ENCODE peak calls at places on chromosome 1, in eight cellular contexts. Z is CD8-positive, alpha-beta T cell; J is ascending aorta; R is transverse colon; V is A549; F is breast epithelium; P is adrenal gland; G is tibial nerve. L is an unnamed sample. For H3K4me1, the result is how much of the 10 kb centered on the place peaks cover.

GRCh38 chr1:222909586-222909985 is 94.7 kb downstream of the DISP1 start:
- DNase-seq in Z (no peak), P (peak), J (peak), G (no peak), V (no peak), F (no peak), R (no peak), L (no peak)

GRCh38 chr1:222732216-222733159 is 4.5 kb upstream of the FAM177B start:
- DNase-seq in V (no peak), R (no peak), J (no peak), Z (no peak), F (no peak), P (no peak), G (no peak), L (no peak)

GRCh38 chr1:77953907-77954306 is 25.0 kb downstream of the FUBP1 start:
- DNase-seq in Z (no peak), F (no peak), R (no peak), V (no peak), J (no peak), P (no peak), G (no peak), L (no peak)

GRCh38 chr1:118116909-118117308 is 68.1 kb downstream of the SPAG17 start:
- DNase-seq in G (no peak), V (no peak), P (no peak), J (no peak), Z (no peak), R (no peak), F (no peak), L (no peak)

GRCh38 chr1:87942165-87942564 is 613.5 kb downstream of the LMO4 start:
- DNase-seq in P (no peak), R (no peak), J (peak), G (peak), V (no peak), F (no peak), Z (no peak), L (no peak)

GRCh38 chr1:233255145-233255544 is 40.4 kb downstream of the PCNX2 start:
- DNase-seq in J (no peak), V (no peak), G (no peak), P (no peak), R (no peak), F (no peak), Z (no peak), L (no peak)

GRCh38 chr1:151156515-151156819 is at the start of gene TNFAIP8L2:
- DNase-seq in Z (peak), G (no peak), V (no peak), F (no peak), R (peak), J (no peak), P (peak), L (no peak)

GRCh38 chr1:87963566-87963965 is 634.9 kb downstream of the LMO4 start:
- DNase-seq in Z (no peak), P (no peak), G (no peak), V (no peak), F (no peak), R (no peak), J (no peak), L (no peak)

GRCh38 chr1:206006946-206007345 is 3.8 kb upstream of the RAB7B start:
- DNase-seq in V (no peak), P (no peak), Z (no peak), R (no peak), G (no peak), F (no peak), J (no peak), L (no peak)

GRCh38 chr1:844472-845026 is 79.2 kb upstream of the SAMD11 start:
- DNase-seq in V (no peak), R (no peak), P (no peak), G (no peak), F (no peak), Z (peak), J (no peak), L (no peak)

GRCh38 chr1:39109653-39110052 is 83.5 kb downstream of the NDUFS5 start:
- DNase-seq in F (no peak), Z (no peak), R (no peak), J (no peak), V (no peak), P (no peak), G (no peak), L (no peak)

GRCh38 chr1:17874665-17875064 is 119.5 kb downstream of the ACTL8 start:
- DNase-seq in R (no peak), Z (no peak), G (no peak), V (no peak), F (no peak), J (no peak), P (no peak), L (peak)

GRCh38 chr1:112528076-112528475 is 19.3 kb downstream of the WNT2B start:
- DNase-seq in P (no peak), G (no peak), Z (no peak), F (no peak), V (no peak), J (no peak), R (no peak), L (no peak)

GRCh38 chr1:24910751-24911650 is 19.1 kb downstream of the RUNX3 start:
- DNase-seq in G (no peak), Z (peak), P (no peak), R (peak), V (peak), F (no peak), J (peak), L (no peak)

GRCh38 chr1:100187912-100188311 is 9.9 kb upstream of the LRRC39 start:
- DNase-seq in P (peak), J (no peak), R (peak), F (no peak), G (no peak), Z (no peak), V (no peak), L (no peak)

GRCh38 chr1:115677570-115677969 is 35.8 kb downstream of the VANGL1 start:
- DNase-seq in J (no peak), F (no peak), R (no peak), V (no peak), Z (no peak), P (no peak), G (no peak), L (no peak)

GRCh38 chr1:204730826-204731459 is 45.4 kb upstream of the LRRN2 start:
- DNase-seq in G (no peak), R (no peak), Z (no peak), V (no peak), P (no peak), J (no peak), F (no peak), L (no peak)

GRCh38 chr1:156694563-156694962 is 10.8 kb downstream of the CRABP2 start:
- DNase-seq in F (no peak), P (no peak), G (no peak), Z (no peak), R (no peak), J (no peak), V (no peak), L (no peak)

GRCh38 chr1:110338200-110339039 is 757 bp upstream of the RBM15 start:
- DNase-seq in P (peak), Z (peak), V (peak), J (peak), F (peak), G (peak), R (peak), L (peak)

GRCh38 chr1:66732407-66733166 is 19.7 kb upstream of the DYNLT5 start:
- DNase-seq in F (no peak), Z (no peak), V (no peak), G (no peak), P (no peak), R (no peak), J (no peak), L (no peak)

GRCh38 chr1:242568666-242569065 is 44.2 kb upstream of the PLD5 start:
- DNase-seq in R (no peak), F (no peak), P (no peak), V (no peak), G (no peak), Z (no peak), J (no peak), L (no peak)

GRCh38 chr1:99886841-99887240 is 36.7 kb downstream of the AGL start:
- DNase-seq in J (no peak), G (no peak), Z (no peak), P (no peak), V (no peak), R (no peak), F (no peak), L (no peak)

GRCh38 chr1:85496881-85497582 is 32.1 kb upstream of the DDAH1 start:
- DNase-seq in R (no peak), F (no peak), G (no peak), V (no peak), J (no peak), P (no peak), Z (no peak), L (no peak)

GRCh38 chr1:64337476-64337875 is 132.5 kb upstream of the CACHD1 start:
- DNase-seq in F (no peak), V (no peak), R (no peak), J (no peak), G (no peak), Z (no peak), P (no peak), L (no peak)
- H3K27ac ChIP-seq in F (no peak), V (no peak), R (no peak), J (no peak), G (no peak), Z (no peak), P (no peak), L (no peak)

DNA sequence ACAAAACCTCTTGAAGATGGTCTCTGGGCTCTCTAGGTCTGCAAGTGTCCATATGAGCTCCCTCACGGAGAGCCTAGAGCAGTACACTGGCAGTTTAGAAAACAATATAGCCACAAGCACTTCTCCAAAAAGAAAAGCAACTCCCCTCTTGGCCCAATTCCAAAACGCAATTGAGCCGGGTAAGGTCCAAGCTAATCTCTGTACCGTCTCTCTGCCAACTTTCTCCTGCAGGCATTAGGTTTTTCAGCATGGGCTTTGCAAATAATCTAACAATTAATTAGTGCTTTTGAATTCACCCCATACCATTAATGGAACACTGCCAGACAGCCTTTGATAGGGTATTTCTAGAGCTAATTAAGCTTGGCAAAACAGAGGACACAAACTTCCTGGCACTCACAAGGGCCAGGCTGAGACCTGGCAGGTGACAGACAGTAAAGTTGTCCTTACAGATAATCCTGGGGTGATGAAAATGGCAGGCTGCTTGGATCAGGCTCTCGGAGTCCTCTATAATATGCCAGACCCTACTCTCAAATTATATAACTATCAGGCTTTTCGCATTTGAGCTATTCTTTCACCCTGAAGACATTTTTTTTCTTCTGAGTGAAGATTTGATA is 39.8 kb downstream of the TGFBR3 start:
- DNase-seq in F (no peak), P (peak), J (no peak), R (peak), Z (no peak), V (no peak), G (no peak), L (no peak)
- H3K4me1 ChIP-seq in F (under half), P (under half), J (under half), R (under half), Z (under half), V (half or more), G (under half), L (under half)

GRCh38 chr1:2914702-2915101 is 106.6 kb upstream of the ACTRT2 start:
- DNase-seq in G (no peak), P (no peak), R (no peak), F (no peak), J (no peak), Z (no peak), V (no peak), L (no peak)
- TF ChIP-seq CTCF in G (no peak), P (no peak), R (no peak), F (no peak), J (peak), Z (no peak), V (no peak), L (no peak)

GRCh38 chr1:14929547-14930223 is 223.9 kb upstream of the TMEM51 start:
- DNase-seq in G (no peak), P (peak), F (peak), V (no peak), J (no peak), Z (no peak), R (peak), L (no peak)
- H3K27ac ChIP-seq in G (no peak), P (peak), F (peak), V (no peak), J (no peak), Z (no peak), R (no peak), L (no peak)

DNA sequence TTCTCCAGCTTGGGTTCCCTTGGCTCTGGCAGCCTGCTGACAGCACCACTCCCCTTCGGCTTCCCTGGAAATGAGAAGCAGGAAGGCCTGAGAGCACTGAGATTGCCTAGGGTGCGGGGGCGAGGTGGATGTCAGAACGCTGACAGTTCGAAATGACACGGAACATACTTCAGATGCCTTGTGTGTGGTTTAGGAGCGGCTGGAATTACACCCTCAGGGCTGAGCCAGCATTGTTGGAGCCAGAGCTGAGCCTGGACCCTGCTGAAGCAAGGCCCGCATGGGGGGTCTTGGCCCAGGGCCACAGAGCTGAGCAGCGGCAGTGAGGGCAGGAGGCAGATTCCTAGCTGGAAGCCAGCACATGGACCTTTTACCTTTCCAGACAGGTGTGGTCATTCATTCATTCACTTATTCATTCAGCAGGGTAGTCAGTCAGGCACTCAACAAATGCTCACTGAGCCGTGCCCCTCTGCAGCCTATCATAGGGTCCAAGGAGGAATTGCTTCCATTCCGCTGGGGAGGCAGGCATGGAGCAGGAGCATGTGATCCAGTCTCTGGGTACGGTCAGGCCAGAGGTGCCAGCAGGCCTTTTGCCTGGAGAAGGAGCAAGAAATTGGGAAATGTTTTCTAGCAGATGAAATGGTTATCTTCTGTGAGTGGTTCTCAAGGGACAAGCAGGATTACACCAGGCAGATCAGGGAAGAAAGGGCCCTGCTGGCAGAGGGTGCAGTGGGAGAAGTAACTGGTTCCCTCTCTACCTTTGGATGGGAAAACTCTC is 6.6 kb upstream of the FOXE3 start:
- DNase-seq in G (no peak), Z (no peak), R (no peak), P (peak), F (no peak), V (no peak), J (no peak), L (peak)
- H3K4me1 ChIP-seq in G (under half), Z (under half), R (under half), P (under half), F (under half), V (under half), J (under half), L (under half)

DNA sequence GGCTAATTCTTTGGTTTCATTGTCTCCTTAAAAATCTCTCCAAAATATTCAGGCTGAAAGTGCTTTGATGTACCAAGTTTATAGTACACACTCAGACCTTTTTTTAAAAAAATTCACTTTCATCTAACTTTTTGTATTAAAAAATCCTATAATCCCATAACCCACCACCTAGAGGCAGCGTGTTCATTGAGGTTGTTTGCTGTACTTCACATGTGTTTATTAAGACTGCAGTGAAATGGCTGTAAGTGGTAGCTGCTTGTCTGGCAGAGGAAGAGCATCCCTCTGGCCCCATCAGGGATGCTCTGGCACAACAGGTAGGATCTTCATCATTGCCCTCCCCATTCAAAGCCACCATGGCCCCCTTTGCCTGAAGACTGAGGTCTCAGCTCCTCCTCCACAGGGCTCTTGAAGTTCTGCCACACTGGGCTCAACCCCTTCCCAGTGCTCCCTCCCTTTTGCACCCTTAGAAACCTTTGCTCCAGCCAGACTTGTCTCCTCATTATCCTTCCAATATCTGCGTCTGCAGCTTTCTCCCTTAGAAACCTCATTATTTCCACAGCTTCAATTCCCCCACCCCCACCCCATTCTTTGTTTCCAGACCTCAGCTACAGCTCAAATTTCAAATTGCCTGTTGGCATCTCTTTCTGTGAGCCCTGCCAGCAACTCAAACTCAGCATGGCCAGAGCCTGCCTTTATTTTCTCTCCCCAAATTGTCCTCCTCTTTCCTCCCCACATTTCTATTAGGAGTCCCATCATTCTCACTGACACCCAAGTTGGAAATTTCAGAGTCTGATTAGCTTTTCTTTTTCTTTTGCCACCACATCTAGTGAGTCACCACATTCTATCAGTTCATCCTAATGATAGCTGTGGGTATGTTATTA is 369.6 kb upstream of the USP24 start:
- DNase-seq in J (no peak), G (no peak), F (no peak), Z (no peak), R (no peak), P (no peak), V (no peak), L (no peak)
- TF ChIP-seq CTCF in J (no peak), G (no peak), F (no peak), Z (no peak), R (no peak), P (no peak), V (no peak), L (peak)

GRCh38 chr1:58288624-58289142 is 257.8 kb downstream of the OMA1 start:
- DNase-seq in P (no peak), F (no peak), V (no peak), R (no peak), J (no peak), G (no peak), Z (no peak), L (no peak)
- H3K27ac ChIP-seq in P (no peak), F (no peak), V (no peak), R (no peak), J (no peak), G (no peak), Z (no peak), L (no peak)

GRCh38 chr1:19393051-19393450 is 80.9 kb downstream of the SLC66A1 start:
- DNase-seq in V (no peak), P (no peak), R (no peak), J (no peak), Z (no peak), F (no peak), G (no peak), L (no peak)
- H3K4me1 ChIP-seq in V (under half), P (under half), R (under half), J (under half), Z (half or more), F (under half), G (under half), L (under half)

GRCh38 chr1:109243221-109243620 is 6.1 kb upstream of the CELSR2 start:
- DNase-seq in J (no peak), F (no peak), Z (no peak), P (no peak), R (no peak), G (no peak), V (no peak), L (no peak)
- TF ChIP-seq CTCF in J (no peak), F (no peak), Z (no peak), P (no peak), R (no peak), G (no peak), V (no peak), L (no peak)

GRCh38 chr1:15739745-15740144 is 2.6 kb upstream of the TMEM82 start:
- DNase-seq in F (no peak), R (no peak), J (no peak), P (no peak), V (no peak), Z (no peak), G (no peak), L (no peak)

GRCh38 chr1:15740833-15741182 is 1.5 kb upstream of the TMEM82 start:
- DNase-seq in V (no peak), G (no peak), R (no peak), J (no peak), P (no peak), Z (no peak), F (no peak), L (no peak)

GRCh38 chr1:15738416-15739113 is 2.5 kb downstream of the SLC25A34 start:
- DNase-seq in R (no peak), G (no peak), Z (no peak), J (no peak), P (no peak), V (no peak), F (no peak), L (no peak)

GRCh38 chr1:15737324-15738319 is 1.6 kb downstream of the SLC25A34 start:
- DNase-seq in F (no peak), G (no peak), V (no peak), P (no peak), J (no peak), Z (no peak), R (no peak), L (peak)

DNA sequence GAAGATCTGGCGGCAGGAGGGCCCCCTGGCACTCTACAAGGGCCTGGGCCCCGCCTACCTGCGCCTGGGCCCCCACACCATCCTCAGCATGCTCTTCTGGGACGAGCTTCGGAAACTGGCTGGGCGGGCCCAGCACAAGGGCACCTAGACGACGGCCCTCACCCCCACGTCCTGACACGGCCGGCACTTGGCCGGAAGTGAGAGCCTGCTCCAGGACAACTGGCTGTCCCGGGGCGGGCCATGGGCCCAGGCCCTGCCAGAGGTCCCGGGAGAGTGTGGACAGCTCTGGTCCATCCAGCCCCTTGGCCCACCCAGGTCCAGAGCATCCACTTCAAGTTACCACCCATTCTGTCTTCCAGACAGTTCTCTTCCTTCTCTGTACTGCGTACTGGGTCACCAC is 3.0 kb upstream of the TMEM82 start:
- DNase-seq in F (no peak), V (no peak), G (no peak), Z (no peak), P (no peak), J (no peak), R (no peak), L (no peak)
- H3K27ac ChIP-seq in F (no peak), V (no peak), G (no peak), Z (no peak), P (no peak), J (peak), R (no peak), L (no peak)